ENCODE peak calls at places on chromosomes 1 and 21, in four cellular contexts. One of them, this sample, is unnamed.

GRCh38 chr21:9837946-9838801 is 683.2 kb upstream of the TPTE start:
- DNase-seq in K562: peak; percentile 35
- DNase-seq in HCT116: no peak
- DNase-seq in Panc1: no peak
- DNase-seq in this sample: no peak

GRCh38 chr1:214791961-214792360 is 189.0 kb downstream of the CENPF start:
- DNase-seq in K562: no peak
- DNase-seq in HCT116: no peak
- DNase-seq in Panc1: no peak
- DNase-seq in this sample: no peak

GRCh38 chr21:15703932-15704331 is 25.9 kb upstream of the USP25 start:
- DNase-seq in K562: no peak
- DNase-seq in HCT116: no peak
- DNase-seq in Panc1: no peak
- DNase-seq in this sample: no peak

GRCh38 chr1:203475012-203475981 is at the start of gene PRELP:
- DNase-seq in K562: no peak
- DNase-seq in HCT116: no peak
- DNase-seq in Panc1: no peak
- DNase-seq in this sample: no peak

GRCh38 chr1:45545019-45545493 is 5.6 kb upstream of the AKR1A1 start:
- DNase-seq in K562: no peak
- DNase-seq in HCT116: no peak
- DNase-seq in Panc1: no peak
- DNase-seq in this sample: no peak

GRCh38 chr1:42943166-42943565 is 15.5 kb downstream of the SLC2A1 start:
- DNase-seq in K562: no peak
- DNase-seq in HCT116: peak; percentile 68
- DNase-seq in Panc1: no peak
- DNase-seq in this sample: no peak

GRCh38 chr1:8423134-8423701 is 105.3 kb downstream of the SLC45A1 start:
- DNase-seq in K562: peak; percentile 53
- DNase-seq in HCT116: no peak
- DNase-seq in Panc1: no peak
- DNase-seq in this sample: no peak

GRCh38 chr1:206890125-206890637 is 7.1 kb upstream of the IL24 start:
- DNase-seq in K562: no peak
- DNase-seq in HCT116: no peak
- DNase-seq in Panc1: no peak
- DNase-seq in this sample: no peak

GRCh38 chr1:151036356-151036755 is at the start of gene BNIPL:
- DNase-seq in K562: no peak
- DNase-seq in HCT116: no peak
- DNase-seq in Panc1: no peak
- DNase-seq in this sample: no peak

GRCh38 chr1:109198043-109198695 is 15.5 kb upstream of the SARS1 start:
- DNase-seq in K562: peak; percentile 87
- DNase-seq in HCT116: no peak
- DNase-seq in Panc1: no peak
- DNase-seq in this sample: no peak

GRCh38 chr1:208931936-208932335 is 651.6 kb upstream of the CAMK1G start:
- DNase-seq in K562: no peak
- DNase-seq in HCT116: no peak
- DNase-seq in Panc1: no peak
- DNase-seq in this sample: no peak

GRCh38 chr1:41404308-41404755 is 43.1 kb downstream of the FOXO6 start:
- DNase-seq in K562: no peak
- DNase-seq in HCT116: no peak
- DNase-seq in Panc1: no peak
- DNase-seq in this sample: no peak

GRCh38 chr1:97999320-97999719 is 78.5 kb upstream of the DPYD start:
- DNase-seq in K562: no peak
- DNase-seq in HCT116: no peak
- DNase-seq in Panc1: no peak
- DNase-seq in this sample: no peak

GRCh38 chr1:204514841-204515240 is 1.4 kb upstream of the MDM4 start:
- DNase-seq in K562: no peak
- DNase-seq in HCT116: no peak
- DNase-seq in Panc1: no peak
- DNase-seq in this sample: no peak

GRCh38 chr1:195851804-195852203 is 756.4 kb downstream of the KCNT2 start:
- DNase-seq in K562: no peak
- DNase-seq in HCT116: no peak
- DNase-seq in Panc1: no peak
- DNase-seq in this sample: no peak

GRCh38 chr21:43311303-43311817 is 115.6 kb downstream of the SIK1 start:
- DNase-seq in K562: no peak
- DNase-seq in HCT116: no peak
- DNase-seq in Panc1: no peak
- DNase-seq in this sample: peak; percentile 68

GRCh38 chr1:7233646-7234470 is 448.6 kb downstream of the CAMTA1 start:
- DNase-seq in K562: no peak
- DNase-seq in HCT116: no peak
- DNase-seq in Panc1: no peak
- DNase-seq in this sample: no peak

GRCh38 chr1:236204656-236205055 is 62.3 kb downstream of the GPR137B start:
- DNase-seq in K562: no peak
- DNase-seq in HCT116: no peak
- DNase-seq in Panc1: no peak
- DNase-seq in this sample: no peak

GRCh38 chr1:247402099-247402706 is 13.8 kb upstream of the NLRP3 start:
- DNase-seq in K562: no peak
- DNase-seq in HCT116: no peak
- DNase-seq in Panc1: no peak
- DNase-seq in this sample: no peak

GRCh38 chr1:118861216-118861615 is 126.9 kb downstream of the TBX15 start:
- DNase-seq in K562: no peak
- DNase-seq in HCT116: no peak
- DNase-seq in Panc1: no peak
- DNase-seq in this sample: no peak

GRCh38 chr1:202643397-202644218 is 66.6 kb downstream of the SYT2 start:
- DNase-seq in K562: no peak
- DNase-seq in HCT116: no peak
- DNase-seq in Panc1: no peak
- DNase-seq in this sample: no peak

GRCh38 chr1:18794066-18794465 is 65.4 kb downstream of the TAS1R2 start:
- DNase-seq in K562: no peak
- DNase-seq in HCT116: no peak
- DNase-seq in Panc1: no peak
- DNase-seq in this sample: peak; percentile 53

GRCh38 chr1:22471610-22472009 is 20.0 kb downstream of the ZBTB40 start:
- DNase-seq in K562: no peak
- DNase-seq in HCT116: no peak
- DNase-seq in Panc1: no peak
- DNase-seq in this sample: no peak

GRCh38 chr1:180435566-180435965 is 66.8 kb downstream of the ACBD6 start:
- DNase-seq in K562: no peak
- DNase-seq in HCT116: no peak
- DNase-seq in Panc1: no peak
- DNase-seq in this sample: no peak

GRCh38 chr1:201126832-201127754 is at the start of gene ASCL5:
- DNase-seq in K562: no peak
- DNase-seq in HCT116: peak; percentile 72
- DNase-seq in Panc1: no peak
- DNase-seq in this sample: peak; percentile 72

GRCh38 chr1:87331319-87332269 is 2.9 kb downstream of the LMO4 start:
- DNase-seq in K562: peak; percentile 73
- DNase-seq in HCT116: peak; percentile 80
- DNase-seq in Panc1: no peak
- DNase-seq in this sample: peak; percentile 55

GRCh38 chr1:115330480-115331013 is 7.5 kb downstream of the NGF start:
- DNase-seq in K562: no peak
- DNase-seq in HCT116: no peak
- DNase-seq in Panc1: no peak
- DNase-seq in this sample: no peak

GRCh38 chr21:44552681-44553080 is 1.4 kb upstream of the KRTAP10-2 start:
- DNase-seq in K562: no peak
- DNase-seq in HCT116: no peak
- DNase-seq in Panc1: no peak
- DNase-seq in this sample: no peak

GRCh38 chr21:40447016-40447415 is 399.9 kb downstream of the DSCAM start:
- DNase-seq in K562: no peak
- DNase-seq in HCT116: no peak
- DNase-seq in Panc1: no peak
- DNase-seq in this sample: no peak

GRCh38 chr1:3641046-3641760 is 8.7 kb downstream of the WRAP73 start:
- DNase-seq in K562: no peak
- DNase-seq in HCT116: no peak
- DNase-seq in Panc1: no peak
- DNase-seq in this sample: no peak

GRCh38 chr1:235500971-235501540 is 3.2 kb downstream of the B3GALNT2 start:
- DNase-seq in K562: no peak
- DNase-seq in HCT116: no peak
- DNase-seq in Panc1: no peak
- DNase-seq in this sample: no peak

GRCh38 chr1:19210772-19211549 is 895 bp upstream of the UBR4 start:
- DNase-seq in K562: no peak
- DNase-seq in HCT116: no peak
- DNase-seq in Panc1: no peak
- DNase-seq in this sample: no peak

GRCh38 chr1:201593200-201593828 is 54.4 kb downstream of the NAV1 start:
- DNase-seq in K562: no peak
- DNase-seq in HCT116: no peak
- DNase-seq in Panc1: peak; percentile 28
- DNase-seq in this sample: no peak

GRCh38 chr1:179105393-179105792 is 23.5 kb downstream of the TOR3A start:
- DNase-seq in K562: peak; percentile 37
- DNase-seq in HCT116: no peak
- DNase-seq in Panc1: no peak
- DNase-seq in this sample: peak; percentile 55

GRCh38 chr1:207025144-207025880 is 7.2 kb downstream of the C1orf116 start:
- DNase-seq in K562: no peak
- DNase-seq in HCT116: no peak
- DNase-seq in Panc1: no peak
- DNase-seq in this sample: peak; percentile 89

GRCh38 chr1:211126622-211127021 is 7.3 kb downstream of the KCNH1 start:
- DNase-seq in K562: no peak
- DNase-seq in HCT116: no peak
- DNase-seq in Panc1: no peak
- DNase-seq in this sample: no peak
- TF ChIP-seq TCF7L2 in K562: no peak
- TF ChIP-seq TCF7L2 in HCT116: no peak
- TF ChIP-seq TCF7L2 in Panc1: no peak
- TF ChIP-seq TCF7L2 in this sample: no peak

GRCh38 chr1:47709302-47710074 is 271.6 kb downstream of the FOXD2 start:
- DNase-seq in K562: peak; percentile 39
- DNase-seq in HCT116: no peak
- DNase-seq in Panc1: no peak
- DNase-seq in this sample: no peak
- TF ChIP-seq TCF7L2 in K562: no peak
- TF ChIP-seq TCF7L2 in HCT116: peak; percentile 80
- TF ChIP-seq TCF7L2 in Panc1: peak; percentile 97
- TF ChIP-seq TCF7L2 in this sample: no peak

GRCh38 chr1:15454256-15454655 is 2.3 kb upstream of the CELA2A start:
- DNase-seq in K562: no peak
- DNase-seq in HCT116: no peak
- DNase-seq in Panc1: no peak
- DNase-seq in this sample: no peak

GRCh38 chr1:15453773-15454172 is 2.8 kb upstream of the CELA2A start:
- DNase-seq in K562: no peak
- DNase-seq in HCT116: no peak
- DNase-seq in Panc1: no peak
- DNase-seq in this sample: no peak

GRCh38 chr1:15452866-15453571 is 3.5 kb upstream of the CELA2A start:
- DNase-seq in K562: no peak
- DNase-seq in HCT116: no peak
- DNase-seq in Panc1: no peak
- DNase-seq in this sample: no peak

GRCh38 chr1:15451014-15451722 is 5.4 kb upstream of the CELA2A start:
- DNase-seq in K562: no peak
- DNase-seq in HCT116: no peak
- DNase-seq in Panc1: no peak
- DNase-seq in this sample: no peak

DNA sequence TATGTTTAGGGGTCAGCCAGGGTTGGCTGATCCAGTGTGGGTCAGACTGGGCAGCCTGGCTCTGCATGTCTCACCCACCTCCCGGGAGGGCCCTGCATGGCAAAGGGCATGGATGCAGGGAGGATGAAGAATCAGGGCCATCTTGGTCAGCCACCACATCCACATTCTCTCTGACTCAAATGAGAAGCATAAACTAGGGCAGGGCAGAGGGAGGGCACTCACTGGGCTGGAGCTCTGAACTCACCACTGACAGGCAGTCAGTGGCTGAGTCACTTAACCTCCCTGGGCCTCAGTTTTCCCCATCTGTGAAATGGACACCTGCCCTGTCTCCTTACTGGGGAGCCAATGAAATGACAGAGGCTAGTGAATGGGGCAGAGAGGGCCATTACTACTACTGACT is 4.3 kb upstream of the CELA2A start:
- DNase-seq in K562: no peak
- DNase-seq in HCT116: no peak
- DNase-seq in Panc1: no peak
- DNase-seq in this sample: no peak
- TF ChIP-seq TCF7L2 in K562: no peak
- TF ChIP-seq TCF7L2 in HCT116: no peak
- TF ChIP-seq TCF7L2 in Panc1: no peak
- TF ChIP-seq TCF7L2 in this sample: no peak

GRCh38 chr1:55192093-55192492 is 23.1 kb downstream of the USP24 start:
- DNase-seq in K562: peak; percentile 57
- DNase-seq in HCT116: no peak
- DNase-seq in Panc1: no peak
- DNase-seq in this sample: no peak

GRCh38 chr1:55197106-55197505 is 18.1 kb downstream of the USP24 start:
- DNase-seq in K562: peak; percentile 72
- DNase-seq in HCT116: no peak
- DNase-seq in Panc1: no peak
- DNase-seq in this sample: no peak

GRCh38 chr1:55196433-55197035 is 18.6 kb downstream of the USP24 start:
- DNase-seq in K562: peak; percentile 23
- DNase-seq in HCT116: no peak
- DNase-seq in Panc1: no peak
- DNase-seq in this sample: no peak

GRCh38 chr1:55195523-55196233 is 19.5 kb downstream of the USP24 start:
- DNase-seq in K562: no peak
- DNase-seq in HCT116: no peak
- DNase-seq in Panc1: no peak
- DNase-seq in this sample: no peak

GRCh38 chr1:55194851-55195250 is 20.3 kb downstream of the USP24 start:
- DNase-seq in K562: no peak
- DNase-seq in HCT116: no peak
- DNase-seq in Panc1: no peak
- DNase-seq in this sample: no peak
- TF ChIP-seq TCF7L2 in K562: no peak
- TF ChIP-seq TCF7L2 in HCT116: no peak
- TF ChIP-seq TCF7L2 in Panc1: no peak
- TF ChIP-seq TCF7L2 in this sample: no peak